ENCODE peak calls at places on chromosomes 4 and X, in seven cellular contexts. E, R, Q, P, C, F and A are unnamed samples.

GRCh38 chr4:6472387-6473263 is at the start of gene PPP2R2C:
- DNase-seq in E (no peak), R (no peak), Q (no peak), P (no peak), C (no peak), F (no peak), A (no peak)

GRCh38 chrX:103628386-103629290 is at the start of gene TCEAL1:
- DNase-seq in E (no peak), R (peak; percentile 79), Q (peak; percentile 50), P (peak; percentile 34), C (peak; percentile 62), F (no peak), A (no peak)

GRCh38 chr4:182391111-182391684 is 148.0 kb downstream of the TENM3 start:
- DNase-seq in E (no peak), R (no peak), Q (no peak), P (no peak), C (no peak), F (no peak), A (no peak)

GRCh38 chr4:967113-968104 is 6.0 kb downstream of the DGKQ start:
- DNase-seq in E (no peak), R (no peak), Q (no peak), P (no peak), C (no peak), F (no peak), A (no peak)

GRCh38 chr4:1285790-1286553 is 3.7 kb upstream of the MAEA start:
- DNase-seq in E (no peak), R (no peak), Q (peak; percentile 43), P (peak; percentile 17), C (no peak), F (no peak), A (no peak)

GRCh38 chr4:147103403-147103946 is 157.8 kb upstream of the TTC29 start:
- DNase-seq in E (no peak), R (peak; percentile 98), Q (no peak), P (no peak), C (peak; percentile 21), F (no peak), A (peak; percentile 80)

GRCh38 chr4:71230613-71231012 is 108.2 kb upstream of the SLC4A4 start:
- DNase-seq in E (no peak), R (no peak), Q (no peak), P (no peak), C (no peak), F (no peak), A (no peak)

GRCh38 chrX:36640232-36640631 is 367.9 kb upstream of the FAM47C start:
- DNase-seq in E (no peak), R (no peak), Q (no peak), P (no peak), C (no peak), F (no peak), A (no peak)

GRCh38 chr4:26701786-26702227 is 117.9 kb downstream of the TBC1D19 start:
- DNase-seq in E (no peak), R (no peak), Q (no peak), P (no peak), C (no peak), F (no peak), A (no peak)

GRCh38 chr4:48653217-48654014 is 126.7 kb downstream of the FRYL start:
- DNase-seq in E (no peak), R (peak; percentile 54), Q (no peak), P (no peak), C (peak; percentile 76), F (peak; percentile 45), A (no peak)

GRCh38 chr4:156738756-156739155 is 232.8 kb downstream of the PDGFC start:
- DNase-seq in E (no peak), R (no peak), Q (no peak), P (no peak), C (no peak), F (no peak), A (no peak)